ENCODE peak calls at places on chromosomes 11 and 22, in four cellular contexts. One of them, this sample, is unnamed.

GRCh38 chr11:28566643-28567042 is 458.5 kb downstream of the METTL15 start:
- DNase-seq in heart left ventricle: peak; percentile 95
- DNase-seq in stomach: peak; percentile 56
- DNase-seq in lower leg skin: peak; percentile 84
- DNase-seq in this sample: peak; percentile 72

GRCh38 chr22:39311592-39312400 is 7.6 kb downstream of the RPL3 start:
- DNase-seq in heart left ventricle: peak; percentile 36
- DNase-seq in stomach: no peak
- DNase-seq in lower leg skin: no peak
- DNase-seq in this sample: no peak

GRCh38 chr22:27845603-27846100 is 44.1 kb upstream of the MN1 start:
- DNase-seq in heart left ventricle: no peak
- DNase-seq in stomach: no peak
- DNase-seq in lower leg skin: no peak
- DNase-seq in this sample: peak; percentile 41

GRCh38 chr11:121571466-121571865 is 118.7 kb upstream of the SORL1-AS1 start:
- DNase-seq in heart left ventricle: no peak
- DNase-seq in stomach: no peak
- DNase-seq in lower leg skin: no peak
- DNase-seq in this sample: no peak

GRCh38 chr11:34840736-34841386 is 75.3 kb downstream of the APIP start:
- DNase-seq in heart left ventricle: no peak
- DNase-seq in stomach: peak; percentile 28
- DNase-seq in lower leg skin: no peak
- DNase-seq in this sample: no peak

GRCh38 chr22:43396934-43397457 is 14.8 kb upstream of the MPPED1 start:
- DNase-seq in heart left ventricle: no peak
- DNase-seq in stomach: peak; percentile 66
- DNase-seq in lower leg skin: no peak
- DNase-seq in this sample: no peak

GRCh38 chr11:101401245-101401644 is 182.6 kb downstream of the TRPC6 start:
- DNase-seq in heart left ventricle: no peak
- DNase-seq in stomach: no peak
- DNase-seq in lower leg skin: no peak
- DNase-seq in this sample: no peak

GRCh38 chr11:86761978-86762377 is 38.4 kb upstream of the PRSS23 start:
- DNase-seq in heart left ventricle: no peak
- DNase-seq in stomach: no peak
- DNase-seq in lower leg skin: no peak
- DNase-seq in this sample: no peak

GRCh38 chr22:26047516-26047915 is 121.7 kb upstream of the SEZ6L start:
- DNase-seq in heart left ventricle: no peak
- DNase-seq in stomach: no peak
- DNase-seq in lower leg skin: peak; percentile 1
- DNase-seq in this sample: no peak

GRCh38 chr11:19953909-19954308 is 206.4 kb downstream of the DBX1 start:
- DNase-seq in heart left ventricle: no peak
- DNase-seq in stomach: no peak
- DNase-seq in lower leg skin: no peak
- DNase-seq in this sample: no peak

GRCh38 chr11:20363500-20364411 is at the start of gene HTATIP2:
- DNase-seq in heart left ventricle: peak; percentile 74
- DNase-seq in stomach: peak; percentile 73
- DNase-seq in lower leg skin: peak; percentile 94
- DNase-seq in this sample: peak; percentile 84

GRCh38 chr22:44685384-44686056 is 16.5 kb upstream of the PRR5 start:
- DNase-seq in heart left ventricle: no peak
- DNase-seq in stomach: peak; percentile 70
- DNase-seq in lower leg skin: peak; percentile 94
- DNase-seq in this sample: no peak
- H3K4me3 ChIP-seq in heart left ventricle: no peak overlapping the region
- H3K4me3 ChIP-seq in stomach: no peak overlapping the region
- H3K4me3 ChIP-seq in lower leg skin: no peak overlapping the region
- H3K4me3 ChIP-seq in this sample: no peak overlapping the region

DNA sequence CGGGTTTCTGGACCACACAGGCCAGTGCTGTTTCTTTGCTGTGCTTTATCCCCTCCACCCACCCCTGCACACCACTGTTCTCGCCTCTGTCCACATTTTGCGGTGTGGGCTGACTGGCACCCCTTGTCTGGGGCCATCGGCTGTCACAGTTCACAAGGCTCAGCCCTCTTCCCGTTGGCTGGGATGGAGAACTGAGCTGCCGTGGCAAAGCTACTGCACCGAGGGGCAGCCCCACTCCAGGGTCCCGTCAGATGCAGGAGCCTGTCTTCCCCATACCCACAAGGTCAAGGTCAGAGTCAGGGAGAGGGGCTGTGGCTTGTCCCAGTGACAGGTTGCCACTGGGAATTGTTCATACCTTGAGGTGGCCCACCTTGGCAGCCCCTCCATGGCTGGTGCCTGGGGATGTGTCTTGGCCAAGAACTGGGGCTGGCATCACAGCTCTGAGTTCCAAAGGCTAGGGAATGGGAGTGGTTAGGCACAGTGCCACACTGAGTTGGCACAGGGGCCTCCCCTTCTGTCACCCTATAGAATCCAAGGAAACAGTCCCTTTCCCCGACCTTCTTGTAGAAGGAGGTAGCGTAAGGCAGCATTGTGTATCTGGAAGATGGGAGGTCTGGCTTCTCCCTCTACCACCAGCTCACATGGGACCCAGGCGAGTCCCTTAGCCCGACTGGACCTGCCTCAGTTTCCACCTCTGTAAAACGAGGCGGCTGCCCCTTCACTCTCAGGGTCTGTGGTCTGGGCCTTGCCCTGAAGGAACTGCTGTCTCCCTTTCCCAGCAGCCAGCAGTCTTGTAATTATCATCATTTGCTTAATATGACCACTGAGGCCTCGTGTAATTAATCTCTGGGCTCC is 3.4 kb downstream of the GRK2 start:
- DNase-seq in heart left ventricle: peak; percentile 52
- DNase-seq in stomach: peak; percentile 75
- DNase-seq in lower leg skin: no peak
- DNase-seq in this sample: peak; percentile 73
- TF ChIP-seq POLR2A in heart left ventricle: no peak
- TF ChIP-seq POLR2A in stomach: no peak
- TF ChIP-seq POLR2A in lower leg skin: no peak
- TF ChIP-seq POLR2A in this sample: no peak

GRCh38 chr11:59673291-59673690 is 4.5 kb upstream of the PATL1 start:
- DNase-seq in heart left ventricle: no peak
- DNase-seq in stomach: no peak
- DNase-seq in lower leg skin: no peak
- DNase-seq in this sample: no peak
- H3K4me3 ChIP-seq in heart left ventricle: no peak overlapping the region
- H3K4me3 ChIP-seq in stomach: no peak overlapping the region
- H3K4me3 ChIP-seq in lower leg skin: no peak overlapping the region
- H3K4me3 ChIP-seq in this sample: no peak overlapping the region

GRCh38 chr11:41039592-41039991 is 419.9 kb downstream of the LRRC4C start:
- DNase-seq in heart left ventricle: no peak
- DNase-seq in stomach: no peak
- DNase-seq in lower leg skin: no peak
- DNase-seq in this sample: no peak
- TF ChIP-seq POLR2A in heart left ventricle: no peak
- TF ChIP-seq POLR2A in stomach: no peak
- TF ChIP-seq POLR2A in lower leg skin: no peak
- TF ChIP-seq POLR2A in this sample: no peak

GRCh38 chr11:18384157-18384641 is 10.2 kb upstream of the LDHA start:
- DNase-seq in heart left ventricle: peak; percentile 78
- DNase-seq in stomach: peak; percentile 63
- DNase-seq in lower leg skin: peak; percentile 93
- DNase-seq in this sample: peak; percentile 90
- H3K4me3 ChIP-seq in heart left ventricle: no peak overlapping the region
- H3K4me3 ChIP-seq in stomach: no peak overlapping the region
- H3K4me3 ChIP-seq in lower leg skin: no peak overlapping the region
- H3K4me3 ChIP-seq in this sample: no peak overlapping the region

GRCh38 chr22:31093956-31094622 is 13.0 kb downstream of the SMTN start:
- DNase-seq in heart left ventricle: peak; percentile 55
- DNase-seq in stomach: peak; percentile 51
- DNase-seq in lower leg skin: no peak
- DNase-seq in this sample: peak; percentile 84
- TF ChIP-seq POLR2A in heart left ventricle: no peak
- TF ChIP-seq POLR2A in stomach: no peak
- TF ChIP-seq POLR2A in lower leg skin: no peak
- TF ChIP-seq POLR2A in this sample: no peak

DNA sequence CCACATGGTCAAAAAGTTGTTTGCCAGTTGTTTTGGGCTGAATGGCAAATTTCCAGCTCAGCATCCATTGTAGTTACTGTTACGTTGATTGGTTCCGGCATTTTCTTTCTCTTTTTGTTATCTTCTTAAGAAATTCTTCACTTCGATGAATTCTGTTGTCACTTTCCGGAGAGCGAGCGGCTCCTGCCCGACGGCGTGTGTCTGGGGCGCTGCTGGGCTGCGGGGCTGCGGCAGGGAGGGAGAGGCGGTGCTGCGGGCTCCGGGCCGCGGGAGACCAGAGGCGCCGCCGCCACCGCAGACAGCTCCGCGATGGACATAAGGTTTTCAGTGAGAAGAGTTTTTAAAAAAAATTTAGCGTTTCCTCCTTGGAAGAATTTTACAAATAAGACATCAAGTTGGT is 117.4 kb downstream of the RRM1 start:
- DNase-seq in heart left ventricle: no peak
- DNase-seq in stomach: no peak
- DNase-seq in lower leg skin: no peak
- DNase-seq in this sample: no peak
- H3K4me3 ChIP-seq in heart left ventricle: no peak overlapping the region
- H3K4me3 ChIP-seq in stomach: no peak overlapping the region
- H3K4me3 ChIP-seq in lower leg skin: no peak overlapping the region
- H3K4me3 ChIP-seq in this sample: no peak overlapping the region

GRCh38 chr11:69445131-69445470 is 36.4 kb upstream of the LINC01488 start:
- DNase-seq in heart left ventricle: no peak
- DNase-seq in stomach: no peak
- DNase-seq in lower leg skin: no peak
- DNase-seq in this sample: no peak

GRCh38 chr11:69443138-69443967 is 38.1 kb upstream of the LINC01488 start:
- DNase-seq in heart left ventricle: peak; percentile 95
- DNase-seq in stomach: peak; percentile 81
- DNase-seq in lower leg skin: peak; percentile 97
- DNase-seq in this sample: peak; percentile 94

GRCh38 chr11:69442807-69443137 is 38.7 kb upstream of the LINC01488 start:
- DNase-seq in heart left ventricle: peak; percentile 60
- DNase-seq in stomach: no peak
- DNase-seq in lower leg skin: no peak
- DNase-seq in this sample: no peak

GRCh38 chr11:69444381-69445130 is 36.9 kb upstream of the LINC01488 start:
- DNase-seq in heart left ventricle: peak; percentile 68
- DNase-seq in stomach: no peak
- DNase-seq in lower leg skin: no peak
- DNase-seq in this sample: peak; percentile 90

GRCh38 chr11:69443968-69444364 is 37.5 kb upstream of the LINC01488 start:
- DNase-seq in heart left ventricle: peak; percentile 54
- DNase-seq in stomach: no peak
- DNase-seq in lower leg skin: no peak
- DNase-seq in this sample: no peak
- TF ChIP-seq POLR2A in heart left ventricle: no peak
- TF ChIP-seq POLR2A in stomach: no peak
- TF ChIP-seq POLR2A in lower leg skin: no peak
- TF ChIP-seq POLR2A in this sample: no peak

This sample was measured in sigmoid colon.